ENCODE peak calls at places on chromosome 6, in seven cellular contexts. One of them, this sample, is unnamed.

GRCh38 chr6:131787955-131788712 is 19.7 kb upstream of the ENPP1 start:
- DNase-seq in fibroblast of lung: peak; percentile 52
- DNase-seq in HFF-Myc: no peak
- DNase-seq in uterus: peak; percentile 36
- DNase-seq in breast epithelium: no peak
- DNase-seq in lower leg skin: peak; percentile 90
- DNase-seq in foreskin fibroblast: peak; percentile 80
- DNase-seq in this sample: no peak

GRCh38 chr6:150756170-150756569 is 109.3 kb upstream of the MTHFD1L start:
- DNase-seq in fibroblast of lung: no peak
- DNase-seq in HFF-Myc: no peak
- DNase-seq in uterus: no peak
- DNase-seq in breast epithelium: no peak
- DNase-seq in lower leg skin: no peak
- DNase-seq in foreskin fibroblast: no peak
- DNase-seq in this sample: no peak

GRCh38 chr6:168004023-168004422 is 6.6 kb downstream of the KIF25 start:
- DNase-seq in fibroblast of lung: no peak
- DNase-seq in HFF-Myc: no peak
- DNase-seq in uterus: no peak
- DNase-seq in breast epithelium: no peak
- DNase-seq in lower leg skin: peak; percentile 29
- DNase-seq in foreskin fibroblast: no peak
- DNase-seq in this sample: no peak

GRCh38 chr6:84568971-84569370 is 195.4 kb downstream of the TBX18 start:
- DNase-seq in fibroblast of lung: peak; percentile 79
- DNase-seq in HFF-Myc: no peak
- DNase-seq in uterus: no peak
- DNase-seq in breast epithelium: no peak
- DNase-seq in lower leg skin: no peak
- DNase-seq in foreskin fibroblast: peak; percentile 74
- DNase-seq in this sample: no peak

GRCh38 chr6:1387632-1388031 is 1.7 kb upstream of the FOXF2 start:
- DNase-seq in fibroblast of lung: peak; percentile 61
- DNase-seq in HFF-Myc: no peak
- DNase-seq in uterus: no peak
- DNase-seq in breast epithelium: no peak
- DNase-seq in lower leg skin: no peak
- DNase-seq in foreskin fibroblast: no peak
- DNase-seq in this sample: no peak

GRCh38 chr6:119052292-119052889 is 26.1 kb downstream of the FAM184A start:
- DNase-seq in fibroblast of lung: no peak
- DNase-seq in HFF-Myc: no peak
- DNase-seq in uterus: no peak
- DNase-seq in breast epithelium: no peak
- DNase-seq in lower leg skin: no peak
- DNase-seq in foreskin fibroblast: no peak
- DNase-seq in this sample: no peak

GRCh38 chr6:167650730-167651129 is 176.0 kb upstream of the AFDN start:
- DNase-seq in fibroblast of lung: no peak
- DNase-seq in HFF-Myc: no peak
- DNase-seq in uterus: no peak
- DNase-seq in breast epithelium: no peak
- DNase-seq in lower leg skin: no peak
- DNase-seq in foreskin fibroblast: no peak
- DNase-seq in this sample: no peak

GRCh38 chr6:118260833-118261232 is 287.3 kb upstream of the PLN start:
- DNase-seq in fibroblast of lung: peak; percentile 35
- DNase-seq in HFF-Myc: no peak
- DNase-seq in uterus: no peak
- DNase-seq in breast epithelium: no peak
- DNase-seq in lower leg skin: no peak
- DNase-seq in foreskin fibroblast: peak; percentile 14
- DNase-seq in this sample: no peak

GRCh38 chr6:32086661-32087573 is 22.2 kb downstream of the TNXB start:
- DNase-seq in fibroblast of lung: peak; percentile 57
- DNase-seq in HFF-Myc: peak; percentile 38
- DNase-seq in uterus: no peak
- DNase-seq in breast epithelium: no peak
- DNase-seq in lower leg skin: no peak
- DNase-seq in foreskin fibroblast: peak; percentile 84
- DNase-seq in this sample: peak; percentile 37

GRCh38 chr6:15410126-15410391 is 164.2 kb downstream of the JARID2 start:
- DNase-seq in fibroblast of lung: no peak
- DNase-seq in HFF-Myc: no peak
- DNase-seq in uterus: no peak
- DNase-seq in breast epithelium: no peak
- DNase-seq in lower leg skin: no peak
- DNase-seq in foreskin fibroblast: no peak
- DNase-seq in this sample: no peak
- H3K4me3 ChIP-seq in fibroblast of lung: no peak overlapping the region
- H3K4me3 ChIP-seq in HFF-Myc: no peak overlapping the region
- H3K4me3 ChIP-seq in uterus: no peak overlapping the region
- H3K4me3 ChIP-seq in breast epithelium: no peak overlapping the region
- H3K4me3 ChIP-seq in lower leg skin: no peak overlapping the region
- H3K4me3 ChIP-seq in foreskin fibroblast: no peak overlapping the region
- H3K4me3 ChIP-seq in this sample: no peak overlapping the region

GRCh38 chr6:73395875-73396274 is 1.2 kb downstream of the DDX43 start:
- DNase-seq in fibroblast of lung: no peak
- DNase-seq in HFF-Myc: no peak
- DNase-seq in uterus: no peak
- DNase-seq in breast epithelium: no peak
- DNase-seq in lower leg skin: no peak
- DNase-seq in foreskin fibroblast: no peak
- DNase-seq in this sample: no peak

GRCh38 chr6:73393278-73393677 is 1.4 kb upstream of the DDX43 start:
- DNase-seq in fibroblast of lung: no peak
- DNase-seq in HFF-Myc: no peak
- DNase-seq in uterus: no peak
- DNase-seq in breast epithelium: no peak
- DNase-seq in lower leg skin: no peak
- DNase-seq in foreskin fibroblast: peak; percentile 32
- DNase-seq in this sample: no peak

GRCh38 chr6:73389854-73390253 is 4.8 kb upstream of the DDX43 start:
- DNase-seq in fibroblast of lung: no peak
- DNase-seq in HFF-Myc: no peak
- DNase-seq in uterus: no peak
- DNase-seq in breast epithelium: no peak
- DNase-seq in lower leg skin: no peak
- DNase-seq in foreskin fibroblast: no peak
- DNase-seq in this sample: no peak

GRCh38 chr6:73391735-73392134 is 2.9 kb upstream of the DDX43 start:
- DNase-seq in fibroblast of lung: no peak
- DNase-seq in HFF-Myc: no peak
- DNase-seq in uterus: no peak
- DNase-seq in breast epithelium: no peak
- DNase-seq in lower leg skin: no peak
- DNase-seq in foreskin fibroblast: no peak
- DNase-seq in this sample: no peak

DNA sequence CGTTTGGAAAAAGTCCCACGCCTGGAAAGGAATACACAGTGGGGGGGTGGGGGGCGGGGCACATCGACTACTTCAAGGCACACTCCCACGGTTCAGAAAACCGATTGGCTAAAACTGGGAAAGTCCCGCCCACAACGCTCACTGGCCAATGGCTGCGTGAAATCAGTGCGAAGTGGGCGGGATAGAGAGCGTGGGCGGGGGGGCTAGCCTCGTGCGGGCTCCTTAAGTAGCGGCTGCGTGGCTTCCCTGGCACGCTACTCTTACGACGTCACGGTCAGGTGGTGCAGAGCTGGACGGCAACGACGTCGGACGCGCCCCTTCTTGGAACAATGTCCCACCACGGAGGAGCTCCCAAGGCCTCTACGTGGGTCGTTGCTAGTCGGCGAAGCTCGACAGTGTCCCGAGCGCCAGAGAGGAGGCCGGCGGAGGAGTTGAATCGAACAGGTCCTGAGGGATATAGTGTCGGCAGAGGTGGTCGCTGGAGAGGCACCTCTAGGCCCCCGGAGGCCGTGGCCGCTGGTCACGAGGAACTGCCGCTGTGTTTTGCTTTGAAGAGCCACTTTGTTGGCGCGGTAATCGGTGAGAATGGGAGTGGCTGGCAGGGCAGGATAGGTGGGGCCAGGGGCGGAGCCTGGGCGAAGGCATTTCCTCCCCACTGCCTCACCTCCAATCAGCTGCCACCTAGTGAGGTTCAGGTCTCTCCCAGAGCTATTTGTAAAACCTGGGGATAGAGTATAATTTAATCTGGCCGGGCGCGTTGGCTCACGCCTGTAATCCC is at the start of gene DDX43:
- DNase-seq in fibroblast of lung: peak; percentile 67
- DNase-seq in HFF-Myc: no peak
- DNase-seq in uterus: peak; percentile 18
- DNase-seq in breast epithelium: peak; percentile 54
- DNase-seq in lower leg skin: peak; percentile 86
- DNase-seq in foreskin fibroblast: peak; percentile 33
- DNase-seq in this sample: no peak
- H3K4me3 ChIP-seq in fibroblast of lung: peak within 1 kb of the TSS; percentile 32
- H3K4me3 ChIP-seq in HFF-Myc: no peak within 1 kb of the TSS
- H3K4me3 ChIP-seq in uterus: peak within 1 kb of the TSS; percentile 13
- H3K4me3 ChIP-seq in breast epithelium: peak within 1 kb of the TSS; percentile 31
- H3K4me3 ChIP-seq in lower leg skin: no peak within 1 kb of the TSS
- H3K4me3 ChIP-seq in foreskin fibroblast: peak within 1 kb of the TSS; percentile 32
- H3K4me3 ChIP-seq in this sample: no peak within 1 kb of the TSS

GRCh38 chr6:166589786-166590574 is 3.5 kb upstream of the RAMACL start:
- DNase-seq in fibroblast of lung: no peak
- DNase-seq in HFF-Myc: no peak
- DNase-seq in uterus: no peak
- DNase-seq in breast epithelium: no peak
- DNase-seq in lower leg skin: peak; percentile 60
- DNase-seq in foreskin fibroblast: no peak
- DNase-seq in this sample: no peak

GRCh38 chr6:166588691-166589333 is 2.3 kb upstream of the RAMACL start:
- DNase-seq in fibroblast of lung: no peak
- DNase-seq in HFF-Myc: peak; percentile 52
- DNase-seq in uterus: no peak
- DNase-seq in breast epithelium: no peak
- DNase-seq in lower leg skin: peak; percentile 83
- DNase-seq in foreskin fibroblast: peak; percentile 42
- DNase-seq in this sample: peak; percentile 33

GRCh38 chr6:166591026-166591425 is 4.5 kb upstream of the RAMACL start:
- DNase-seq in fibroblast of lung: no peak
- DNase-seq in HFF-Myc: no peak
- DNase-seq in uterus: no peak
- DNase-seq in breast epithelium: no peak
- DNase-seq in lower leg skin: peak; percentile 79
- DNase-seq in foreskin fibroblast: no peak
- DNase-seq in this sample: no peak

GRCh38 chr6:166587631-166588413 is 1.3 kb upstream of the RAMACL start:
- DNase-seq in fibroblast of lung: no peak
- DNase-seq in HFF-Myc: no peak
- DNase-seq in uterus: no peak
- DNase-seq in breast epithelium: no peak
- DNase-seq in lower leg skin: peak; percentile 82
- DNase-seq in foreskin fibroblast: no peak
- DNase-seq in this sample: no peak

DNA sequence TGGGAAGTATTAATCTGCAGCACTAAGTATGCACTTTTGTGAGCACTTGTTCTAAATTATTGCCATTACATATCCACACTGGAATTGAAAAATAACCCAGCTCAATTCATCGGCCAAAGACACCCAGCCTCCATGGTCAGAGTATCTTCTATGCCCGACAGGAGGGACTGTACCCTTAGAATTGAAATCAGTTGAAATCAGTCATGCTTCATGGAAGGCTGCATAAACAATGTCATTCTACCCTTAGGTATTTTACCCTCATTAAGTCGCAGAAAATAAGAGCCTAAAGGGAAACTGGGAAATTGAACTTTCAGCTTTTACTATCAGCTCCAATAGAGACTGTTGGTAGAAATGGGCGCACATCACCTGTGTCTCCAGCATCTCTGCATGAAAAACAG is 2.9 kb upstream of the RAMACL start:
- DNase-seq in fibroblast of lung: no peak
- DNase-seq in HFF-Myc: no peak
- DNase-seq in uterus: no peak
- DNase-seq in breast epithelium: no peak
- DNase-seq in lower leg skin: no peak
- DNase-seq in foreskin fibroblast: no peak
- DNase-seq in this sample: no peak
- H3K4me3 ChIP-seq in fibroblast of lung: no peak overlapping the region
- H3K4me3 ChIP-seq in HFF-Myc: no peak overlapping the region
- H3K4me3 ChIP-seq in uterus: no peak overlapping the region
- H3K4me3 ChIP-seq in breast epithelium: no peak overlapping the region
- H3K4me3 ChIP-seq in lower leg skin: no peak overlapping the region
- H3K4me3 ChIP-seq in foreskin fibroblast: no peak overlapping the region
- H3K4me3 ChIP-seq in this sample: no peak overlapping the region

GRCh38 chr6:147805155-147805554 is 296.7 kb downstream of the SAMD5 start:
- DNase-seq in fibroblast of lung: no peak
- DNase-seq in HFF-Myc: no peak
- DNase-seq in uterus: no peak
- DNase-seq in breast epithelium: no peak
- DNase-seq in lower leg skin: no peak
- DNase-seq in foreskin fibroblast: no peak
- DNase-seq in this sample: no peak
- H3K4me3 ChIP-seq in fibroblast of lung: no peak overlapping the region
- H3K4me3 ChIP-seq in HFF-Myc: no peak overlapping the region
- H3K4me3 ChIP-seq in uterus: no peak overlapping the region
- H3K4me3 ChIP-seq in breast epithelium: no peak overlapping the region
- H3K4me3 ChIP-seq in lower leg skin: no peak overlapping the region
- H3K4me3 ChIP-seq in foreskin fibroblast: no peak overlapping the region
- H3K4me3 ChIP-seq in this sample: no peak overlapping the region

DNA sequence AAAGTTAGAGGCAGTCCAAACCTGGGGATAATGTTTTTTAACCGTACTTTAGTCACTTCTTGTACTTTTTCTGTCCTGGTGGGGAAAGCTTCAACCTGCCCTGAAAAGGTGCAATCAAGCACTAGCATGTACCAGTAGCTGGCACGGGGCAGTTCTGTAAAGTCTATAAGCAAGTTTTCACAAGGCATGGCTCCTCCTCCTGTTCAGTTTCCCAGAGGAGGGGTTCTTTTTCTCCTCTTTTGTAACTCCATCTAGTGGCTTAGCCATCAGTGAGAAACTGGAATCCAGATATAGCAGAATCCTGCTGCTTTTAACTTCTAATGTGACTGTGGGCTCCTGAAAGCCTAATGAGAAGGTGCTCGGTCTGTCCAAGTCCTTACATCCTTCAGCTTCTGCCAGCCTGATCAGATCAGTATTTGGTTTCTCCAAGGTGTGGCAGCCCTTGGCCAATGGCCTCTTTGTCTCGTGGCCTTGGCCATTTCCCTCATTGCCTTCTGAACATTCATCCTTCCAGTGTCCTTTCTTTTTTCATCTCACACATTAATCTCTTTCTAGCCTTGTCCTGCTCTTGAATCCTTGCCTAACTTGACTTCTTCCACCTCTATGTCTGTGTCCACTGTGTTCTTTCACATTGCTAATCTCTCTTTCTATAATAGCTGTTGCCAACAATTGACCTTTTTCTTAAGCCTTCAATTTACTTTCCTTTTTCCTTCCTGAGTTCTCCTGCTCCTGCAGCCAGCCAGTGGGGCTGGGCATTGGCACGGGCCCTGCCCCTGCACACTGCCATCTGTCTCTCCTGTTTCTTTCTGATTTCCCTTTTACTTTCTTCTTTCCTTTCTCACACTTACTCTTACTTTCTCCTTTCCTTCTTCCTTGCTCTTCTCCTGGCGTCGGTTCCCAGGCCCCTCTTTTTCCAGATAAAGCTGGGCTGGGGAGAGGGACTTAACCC is 222.0 kb upstream of the SYNCRIP start:
- DNase-seq in fibroblast of lung: peak; percentile 55
- DNase-seq in HFF-Myc: no peak
- DNase-seq in uterus: no peak
- DNase-seq in breast epithelium: no peak
- DNase-seq in lower leg skin: no peak
- DNase-seq in foreskin fibroblast: peak; percentile 30
- DNase-seq in this sample: no peak
- H3K4me3 ChIP-seq in fibroblast of lung: peak overlapping the region; percentile 63
- H3K4me3 ChIP-seq in HFF-Myc: no peak overlapping the region
- H3K4me3 ChIP-seq in uterus: peak overlapping the region; percentile 42
- H3K4me3 ChIP-seq in breast epithelium: peak overlapping the region; percentile 45
- H3K4me3 ChIP-seq in lower leg skin: no peak overlapping the region
- H3K4me3 ChIP-seq in foreskin fibroblast: no peak overlapping the region
- H3K4me3 ChIP-seq in this sample: peak overlapping the region; percentile 59